ENCODE peak calls at places on chromosomes 3 and 15, in ten cellular contexts. One of them, this sample, is unnamed.

GRCh38 chr3:184479426-184480126 is 82.0 kb upstream of the EPHB3 start:
- DNase-seq in WERI-Rb-1: no peak
- DNase-seq in IMR-90: no peak
- DNase-seq in sigmoid colon: no peak
- DNase-seq in A549: no peak
- DNase-seq in NB4: no peak
- DNase-seq in colonic mucosa: no peak
- DNase-seq in left ventricle myocardium inferior: no peak
- DNase-seq in psoas muscle: no peak
- DNase-seq in foreskin fibroblast: no peak
- DNase-seq in this sample: no peak

GRCh38 chr3:61060421-61060861 is 190.8 kb downstream of the FHIT start:
- DNase-seq in sigmoid colon: no peak
- DNase-seq in A549: no peak
- DNase-seq in IMR-90: no peak
- DNase-seq in left ventricle myocardium inferior: no peak
- DNase-seq in WERI-Rb-1: peak
- DNase-seq in psoas muscle: no peak
- DNase-seq in colonic mucosa: no peak
- DNase-seq in foreskin fibroblast: no peak
- DNase-seq in NB4: no peak
- DNase-seq in this sample: no peak

GRCh38 chr15:90952901-90953677 is 1.6 kb upstream of the RCCD1 start:
- DNase-seq in sigmoid colon: no peak
- DNase-seq in foreskin fibroblast: no peak
- DNase-seq in IMR-90: no peak
- DNase-seq in WERI-Rb-1: no peak
- DNase-seq in A549: no peak
- DNase-seq in psoas muscle: no peak
- DNase-seq in colonic mucosa: no peak
- DNase-seq in left ventricle myocardium inferior: no peak
- DNase-seq in NB4: no peak
- DNase-seq in this sample: no peak

GRCh38 chr3:186427627-186428026 is 65.6 kb upstream of the DGKG start:
- DNase-seq in IMR-90: peak
- DNase-seq in left ventricle myocardium inferior: peak
- DNase-seq in NB4: no peak
- DNase-seq in sigmoid colon: no peak
- DNase-seq in WERI-Rb-1: no peak
- DNase-seq in psoas muscle: no peak
- DNase-seq in colonic mucosa: no peak
- DNase-seq in foreskin fibroblast: no peak
- DNase-seq in A549: no peak
- DNase-seq in this sample: peak

GRCh38 chr3:101070260-101071121 is 77.3 kb upstream of the ABI3BP start:
- DNase-seq in IMR-90: no peak
- DNase-seq in NB4: peak
- DNase-seq in psoas muscle: peak
- DNase-seq in foreskin fibroblast: no peak
- DNase-seq in sigmoid colon: peak
- DNase-seq in WERI-Rb-1: peak
- DNase-seq in left ventricle myocardium inferior: peak
- DNase-seq in colonic mucosa: peak
- DNase-seq in A549: no peak
- DNase-seq in this sample: peak

GRCh38 chr3:30657914-30658313 is 51.5 kb downstream of the TGFBR2 start:
- DNase-seq in left ventricle myocardium inferior: no peak
- DNase-seq in NB4: no peak
- DNase-seq in A549: no peak
- DNase-seq in IMR-90: peak
- DNase-seq in psoas muscle: no peak
- DNase-seq in foreskin fibroblast: peak
- DNase-seq in sigmoid colon: no peak
- DNase-seq in WERI-Rb-1: no peak
- DNase-seq in colonic mucosa: no peak
- DNase-seq in this sample: no peak

GRCh38 chr15:40986820-40987219 is 33.5 kb downstream of the CHAC1 start:
- DNase-seq in sigmoid colon: no peak
- DNase-seq in colonic mucosa: no peak
- DNase-seq in IMR-90: no peak
- DNase-seq in A549: no peak
- DNase-seq in NB4: no peak
- DNase-seq in left ventricle myocardium inferior: no peak
- DNase-seq in WERI-Rb-1: no peak
- DNase-seq in psoas muscle: no peak
- DNase-seq in foreskin fibroblast: no peak
- DNase-seq in this sample: no peak

GRCh38 chr15:83312046-83312445 is 27.6 kb upstream of the BNC1 start:
- DNase-seq in sigmoid colon: no peak
- DNase-seq in A549: no peak
- DNase-seq in psoas muscle: no peak
- DNase-seq in IMR-90: no peak
- DNase-seq in foreskin fibroblast: no peak
- DNase-seq in NB4: no peak
- DNase-seq in left ventricle myocardium inferior: no peak
- DNase-seq in colonic mucosa: no peak
- DNase-seq in WERI-Rb-1: no peak
- DNase-seq in this sample: no peak

GRCh38 chr3:28575100-28575747 is 226.6 kb upstream of the AZI2 start:
- DNase-seq in WERI-Rb-1: peak
- DNase-seq in IMR-90: no peak
- DNase-seq in left ventricle myocardium inferior: peak
- DNase-seq in sigmoid colon: no peak
- DNase-seq in psoas muscle: peak
- DNase-seq in NB4: no peak
- DNase-seq in colonic mucosa: no peak
- DNase-seq in foreskin fibroblast: no peak
- DNase-seq in A549: no peak
- DNase-seq in this sample: no peak

GRCh38 chr3:195823998-195824397 is 12.3 kb upstream of the MUC4 start:
- DNase-seq in IMR-90: no peak
- DNase-seq in colonic mucosa: no peak
- DNase-seq in A549: no peak
- DNase-seq in left ventricle myocardium inferior: no peak
- DNase-seq in psoas muscle: no peak
- DNase-seq in foreskin fibroblast: no peak
- DNase-seq in sigmoid colon: no peak
- DNase-seq in WERI-Rb-1: no peak
- DNase-seq in NB4: peak
- DNase-seq in this sample: no peak

GRCh38 chr15:44130778-44131177 is 64.3 kb downstream of the FRMD5 start:
- DNase-seq in NB4: no peak
- DNase-seq in A549: no peak
- DNase-seq in psoas muscle: no peak
- DNase-seq in sigmoid colon: no peak
- DNase-seq in foreskin fibroblast: no peak
- DNase-seq in WERI-Rb-1: no peak
- DNase-seq in left ventricle myocardium inferior: no peak
- DNase-seq in colonic mucosa: no peak
- DNase-seq in IMR-90: no peak
- DNase-seq in this sample: no peak

GRCh38 chr3:55690746-55691540 is 203.8 kb upstream of the WNT5A start:
- DNase-seq in IMR-90: no peak
- DNase-seq in left ventricle myocardium inferior: no peak
- DNase-seq in A549: no peak
- DNase-seq in sigmoid colon: no peak
- DNase-seq in WERI-Rb-1: peak
- DNase-seq in psoas muscle: no peak
- DNase-seq in colonic mucosa: no peak
- DNase-seq in NB4: no peak
- DNase-seq in foreskin fibroblast: no peak
- DNase-seq in this sample: no peak

GRCh38 chr15:51735211-51735610 is 2.2 kb downstream of the LYSMD2 start:
- DNase-seq in WERI-Rb-1: no peak
- DNase-seq in A549: no peak
- DNase-seq in left ventricle myocardium inferior: no peak
- DNase-seq in psoas muscle: no peak
- DNase-seq in colonic mucosa: no peak
- DNase-seq in IMR-90: no peak
- DNase-seq in NB4: peak
- DNase-seq in foreskin fibroblast: no peak
- DNase-seq in sigmoid colon: no peak
- DNase-seq in this sample: no peak

DNA sequence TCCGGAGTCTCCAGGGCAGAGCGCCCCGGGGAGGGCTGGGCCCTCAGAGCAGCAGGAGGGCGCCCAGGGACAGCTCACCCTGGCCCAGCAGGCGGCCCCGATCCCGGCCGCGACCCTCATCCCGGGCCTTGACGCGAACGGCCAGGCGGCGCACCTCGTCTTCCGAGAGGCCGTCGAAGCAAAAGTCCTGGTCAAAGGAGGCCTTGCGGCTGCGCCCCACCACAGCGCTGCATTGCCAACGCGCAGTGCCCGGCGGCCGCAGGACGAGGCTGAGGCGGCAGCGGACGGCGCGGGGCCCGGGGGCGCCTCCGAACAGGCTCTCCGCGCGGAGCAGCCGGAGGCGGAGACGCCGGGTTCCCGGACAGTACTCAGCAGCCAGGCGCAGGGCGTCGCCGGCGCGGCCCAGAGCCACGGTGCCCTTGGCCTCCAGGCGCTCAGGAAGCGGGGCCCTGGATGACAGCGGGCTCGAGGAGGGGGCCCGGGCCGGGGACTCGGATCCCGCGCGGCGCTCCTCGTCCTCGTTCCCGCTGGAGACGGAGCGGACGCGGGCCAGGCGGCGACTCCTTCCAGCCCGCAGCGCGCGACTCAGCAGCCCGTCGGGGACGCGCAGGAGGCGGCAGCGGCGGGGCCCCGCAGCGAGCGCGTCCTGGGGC is 1.1 kb downstream of the C2CD4B start:
- DNase-seq in psoas muscle: no peak
- DNase-seq in sigmoid colon: no peak
- DNase-seq in foreskin fibroblast: no peak
- DNase-seq in A549: no peak
- DNase-seq in left ventricle myocardium inferior: peak
- DNase-seq in colonic mucosa: no peak
- DNase-seq in NB4: no peak
- DNase-seq in IMR-90: no peak
- DNase-seq in WERI-Rb-1: peak
- DNase-seq in this sample: no peak
- H3K4me3 ChIP-seq in psoas muscle: peak
- H3K4me3 ChIP-seq in sigmoid colon: no peak
- H3K4me3 ChIP-seq in foreskin fibroblast: no peak
- H3K4me3 ChIP-seq in A549: peak
- H3K4me3 ChIP-seq in left ventricle myocardium inferior: peak
- H3K4me3 ChIP-seq in colonic mucosa: peak
- H3K4me3 ChIP-seq in NB4: no peak
- H3K4me3 ChIP-seq in IMR-90: no peak
- H3K4me3 ChIP-seq in WERI-Rb-1: peak
- H3K4me3 ChIP-seq in this sample: no peak

GRCh38 chr3:159830523-159831151 is 158.0 kb upstream of the IL12A start:
- DNase-seq in WERI-Rb-1: no peak
- DNase-seq in psoas muscle: no peak
- DNase-seq in A549: no peak
- DNase-seq in colonic mucosa: no peak
- DNase-seq in foreskin fibroblast: peak
- DNase-seq in sigmoid colon: no peak
- DNase-seq in left ventricle myocardium inferior: no peak
- DNase-seq in NB4: peak
- DNase-seq in IMR-90: peak
- DNase-seq in this sample: no peak
- TF ChIP-seq CTCF in WERI-Rb-1: no peak
- TF ChIP-seq CTCF in psoas muscle: no peak
- TF ChIP-seq CTCF in A549: no peak
- TF ChIP-seq CTCF in colonic mucosa: no peak
- TF ChIP-seq CTCF in foreskin fibroblast: no peak
- TF ChIP-seq CTCF in sigmoid colon: no peak
- TF ChIP-seq CTCF in left ventricle myocardium inferior: no peak
- TF ChIP-seq CTCF in NB4: no peak
- TF ChIP-seq CTCF in IMR-90: no peak
- TF ChIP-seq CTCF in this sample: no peak

DNA sequence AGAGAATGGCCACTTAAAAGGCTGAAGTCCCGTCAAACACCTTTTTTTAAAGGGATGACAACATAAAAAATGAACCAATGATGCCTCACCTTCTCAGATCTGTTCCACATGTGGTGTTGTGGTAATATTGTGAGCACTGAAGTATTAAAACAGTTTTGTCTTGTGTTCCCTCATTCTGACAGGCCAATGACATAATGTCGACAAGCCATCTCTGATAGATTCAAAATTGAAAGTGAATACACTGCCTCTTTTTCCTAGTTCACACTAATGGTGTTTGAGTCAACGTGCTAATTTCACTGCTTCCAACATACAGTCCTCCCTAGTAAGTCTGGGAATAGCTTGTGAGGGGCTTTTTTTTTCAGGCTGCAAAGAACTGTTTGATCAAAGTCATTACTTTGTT is 82.7 kb downstream of the ROBO2 start:
- DNase-seq in WERI-Rb-1: no peak
- DNase-seq in IMR-90: no peak
- DNase-seq in foreskin fibroblast: no peak
- DNase-seq in colonic mucosa: no peak
- DNase-seq in sigmoid colon: no peak
- DNase-seq in A549: no peak
- DNase-seq in psoas muscle: no peak
- DNase-seq in left ventricle myocardium inferior: no peak
- DNase-seq in NB4: no peak
- DNase-seq in this sample: no peak
- H3K4me3 ChIP-seq in WERI-Rb-1: no peak
- H3K4me3 ChIP-seq in IMR-90: no peak
- H3K4me3 ChIP-seq in foreskin fibroblast: no peak
- H3K4me3 ChIP-seq in colonic mucosa: no peak
- H3K4me3 ChIP-seq in sigmoid colon: no peak
- H3K4me3 ChIP-seq in A549: no peak
- H3K4me3 ChIP-seq in psoas muscle: no peak
- H3K4me3 ChIP-seq in left ventricle myocardium inferior: no peak
- H3K4me3 ChIP-seq in NB4: no peak
- H3K4me3 ChIP-seq in this sample: no peak

GRCh38 chr15:62914461-62915079 is 128.0 kb upstream of the TPM1 start:
- DNase-seq in left ventricle myocardium inferior: no peak
- DNase-seq in WERI-Rb-1: no peak
- DNase-seq in A549: no peak
- DNase-seq in sigmoid colon: no peak
- DNase-seq in foreskin fibroblast: no peak
- DNase-seq in psoas muscle: no peak
- DNase-seq in IMR-90: no peak
- DNase-seq in NB4: no peak
- DNase-seq in colonic mucosa: no peak
- DNase-seq in this sample: no peak

GRCh38 chr15:62912282-62912681 is 130.3 kb upstream of the TPM1 start:
- DNase-seq in psoas muscle: no peak
- DNase-seq in foreskin fibroblast: no peak
- DNase-seq in A549: no peak
- DNase-seq in IMR-90: no peak
- DNase-seq in sigmoid colon: no peak
- DNase-seq in left ventricle myocardium inferior: no peak
- DNase-seq in NB4: no peak
- DNase-seq in colonic mucosa: no peak
- DNase-seq in WERI-Rb-1: no peak
- DNase-seq in this sample: no peak

GRCh38 chr15:62909257-62909656 is 133.3 kb upstream of the TPM1 start:
- DNase-seq in foreskin fibroblast: no peak
- DNase-seq in NB4: no peak
- DNase-seq in A549: no peak
- DNase-seq in IMR-90: no peak
- DNase-seq in WERI-Rb-1: no peak
- DNase-seq in left ventricle myocardium inferior: no peak
- DNase-seq in psoas muscle: no peak
- DNase-seq in sigmoid colon: no peak
- DNase-seq in colonic mucosa: no peak
- DNase-seq in this sample: no peak

GRCh38 chr15:62907275-62907674 is 135.3 kb upstream of the TPM1 start:
- DNase-seq in NB4: no peak
- DNase-seq in IMR-90: no peak
- DNase-seq in WERI-Rb-1: no peak
- DNase-seq in colonic mucosa: no peak
- DNase-seq in foreskin fibroblast: no peak
- DNase-seq in psoas muscle: no peak
- DNase-seq in A549: no peak
- DNase-seq in sigmoid colon: no peak
- DNase-seq in left ventricle myocardium inferior: no peak
- DNase-seq in this sample: no peak

GRCh38 chr15:62912808-62913207 is 129.7 kb upstream of the TPM1 start:
- DNase-seq in WERI-Rb-1: peak
- DNase-seq in IMR-90: no peak
- DNase-seq in left ventricle myocardium inferior: no peak
- DNase-seq in foreskin fibroblast: no peak
- DNase-seq in psoas muscle: no peak
- DNase-seq in A549: peak
- DNase-seq in colonic mucosa: no peak
- DNase-seq in sigmoid colon: no peak
- DNase-seq in NB4: no peak
- DNase-seq in this sample: no peak
- TF ChIP-seq CTCF in WERI-Rb-1: peak
- TF ChIP-seq CTCF in IMR-90: no peak
- TF ChIP-seq CTCF in left ventricle myocardium inferior: peak
- TF ChIP-seq CTCF in foreskin fibroblast: no peak
- TF ChIP-seq CTCF in psoas muscle: no peak
- TF ChIP-seq CTCF in A549: no peak
- TF ChIP-seq CTCF in colonic mucosa: no peak
- TF ChIP-seq CTCF in sigmoid colon: no peak
- TF ChIP-seq CTCF in NB4: no peak
- TF ChIP-seq CTCF in this sample: no peak